ENCODE peak calls at places on chromosomes 7 and 10, in four cellular contexts. One of them, this sample, is unnamed.

GRCh38 chr10:102868976-102869289 is 337 bp upstream of the AS3MT start:
- DNase-seq in endothelial cell of umbilical vein: no peak
- DNase-seq in IMR-90: no peak
- DNase-seq in K562: no peak
- DNase-seq in this sample: no peak

GRCh38 chr7:75854233-75854632 is 24.6 kb upstream of the RHBDD2 start:
- DNase-seq in IMR-90: peak; percentile 49
- DNase-seq in K562: no peak
- DNase-seq in endothelial cell of umbilical vein: no peak
- DNase-seq in this sample: no peak

GRCh38 chr10:86708068-86708782 is 39.9 kb downstream of the LDB3 start:
- DNase-seq in endothelial cell of umbilical vein: no peak
- DNase-seq in K562: no peak
- DNase-seq in IMR-90: no peak
- DNase-seq in this sample: no peak

GRCh38 chr10:29266641-29267040 is 22.2 kb upstream of the LYZL1 start:
- DNase-seq in K562: peak; percentile 8
- DNase-seq in IMR-90: no peak
- DNase-seq in endothelial cell of umbilical vein: no peak
- DNase-seq in this sample: no peak

GRCh38 chr7:118264836-118265235 is 40.3 kb downstream of the ANKRD7 start:
- DNase-seq in IMR-90: no peak
- DNase-seq in K562: no peak
- DNase-seq in endothelial cell of umbilical vein: no peak
- DNase-seq in this sample: no peak

GRCh38 chr7:126791306-126791705 is 461.4 kb downstream of the GRM8 start:
- DNase-seq in K562: no peak
- DNase-seq in IMR-90: no peak
- DNase-seq in endothelial cell of umbilical vein: no peak
- DNase-seq in this sample: no peak

GRCh38 chr7:125563964-125564529 is 634.4 kb upstream of the POT1 start:
- DNase-seq in IMR-90: no peak
- DNase-seq in endothelial cell of umbilical vein: no peak
- DNase-seq in K562: peak; percentile 79
- DNase-seq in this sample: no peak

GRCh38 chr7:101620395-101620794 is 8.7 kb downstream of the MYL10 start:
- DNase-seq in K562: no peak
- DNase-seq in IMR-90: no peak
- DNase-seq in endothelial cell of umbilical vein: no peak
- DNase-seq in this sample: no peak

GRCh38 chr10:12434277-12434676 is 84.9 kb downstream of the CAMK1D start:
- DNase-seq in IMR-90: no peak
- DNase-seq in endothelial cell of umbilical vein: no peak
- DNase-seq in K562: no peak
- DNase-seq in this sample: no peak

GRCh38 chr10:119849031-119849789 is 23.4 kb downstream of the MCMBP start:
- DNase-seq in IMR-90: peak; percentile 76
- DNase-seq in K562: no peak
- DNase-seq in endothelial cell of umbilical vein: no peak
- DNase-seq in this sample: no peak

GRCh38 chr7:103025341-103025740 is 49.3 kb downstream of the FBXL13 start:
- DNase-seq in IMR-90: no peak
- DNase-seq in endothelial cell of umbilical vein: no peak
- DNase-seq in K562: peak; percentile 68
- DNase-seq in this sample: no peak

GRCh38 chr7:106165328-106165727 is 53.2 kb upstream of the SYPL1 start:
- DNase-seq in K562: no peak
- DNase-seq in endothelial cell of umbilical vein: no peak
- DNase-seq in IMR-90: peak; percentile 36
- DNase-seq in this sample: no peak

GRCh38 chr10:51629969-51630617 is 69.3 kb downstream of the CSTF2T start:
- DNase-seq in IMR-90: peak; percentile 75
- DNase-seq in endothelial cell of umbilical vein: no peak
- DNase-seq in K562: no peak
- DNase-seq in this sample: no peak

GRCh38 chr10:3668961-3669330 is 116.1 kb downstream of the KLF6 start:
- DNase-seq in K562: no peak
- DNase-seq in endothelial cell of umbilical vein: no peak
- DNase-seq in IMR-90: no peak
- DNase-seq in this sample: no peak
- H3K27ac ChIP-seq in K562: peak overlapping the region; percentile 66
- H3K27ac ChIP-seq in endothelial cell of umbilical vein: no peak overlapping the region
- H3K27ac ChIP-seq in IMR-90: no peak overlapping the region
- H3K27ac ChIP-seq in this sample: no peak overlapping the region

GRCh38 chr10:59173414-59173813 is 3.0 kb upstream of the PHYHIPL start:
- DNase-seq in K562: no peak
- DNase-seq in IMR-90: no peak
- DNase-seq in endothelial cell of umbilical vein: no peak
- DNase-seq in this sample: no peak
- TF ChIP-seq FOS in K562: no peak
- TF ChIP-seq FOS in IMR-90: no peak
- TF ChIP-seq FOS in endothelial cell of umbilical vein: no peak
- TF ChIP-seq FOS in this sample: no peak

GRCh38 chr7:55556492-55556891 is 15.8 kb downstream of the VOPP1 start:
- DNase-seq in K562: no peak
- DNase-seq in endothelial cell of umbilical vein: no peak
- DNase-seq in IMR-90: no peak
- DNase-seq in this sample: no peak

GRCh38 chr7:55557666-55558188 is 14.6 kb downstream of the VOPP1 start:
- DNase-seq in K562: peak; percentile 63
- DNase-seq in IMR-90: no peak
- DNase-seq in endothelial cell of umbilical vein: no peak
- DNase-seq in this sample: peak; percentile 85

GRCh38 chr7:55554055-55554454 is 18.2 kb downstream of the VOPP1 start:
- DNase-seq in K562: peak; percentile 45
- DNase-seq in endothelial cell of umbilical vein: peak; percentile 44
- DNase-seq in IMR-90: no peak
- DNase-seq in this sample: no peak

GRCh38 chr7:55555160-55555559 is 17.1 kb downstream of the VOPP1 start:
- DNase-seq in endothelial cell of umbilical vein: no peak
- DNase-seq in IMR-90: no peak
- DNase-seq in K562: no peak
- DNase-seq in this sample: no peak

DNA sequence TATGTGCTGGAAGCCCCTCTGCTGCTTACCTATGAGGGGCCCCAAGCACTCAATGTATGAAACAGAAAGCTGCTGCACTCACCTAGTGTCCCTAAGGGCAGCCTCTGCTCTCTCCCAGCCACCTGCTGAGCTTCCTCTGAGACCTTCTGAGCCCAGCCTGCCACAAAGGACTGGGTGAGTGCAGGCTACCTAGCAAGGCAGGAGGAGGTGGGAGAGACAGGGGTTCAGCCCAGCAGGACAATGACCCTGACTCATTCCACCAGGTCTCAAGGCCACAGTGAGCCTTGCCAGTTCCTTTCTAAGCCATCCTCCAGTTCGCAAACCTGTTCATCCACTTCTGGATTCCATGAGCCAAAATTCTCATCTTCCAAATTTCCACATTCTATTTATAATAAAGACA is 16.3 kb downstream of the VOPP1 start:
- DNase-seq in K562: no peak
- DNase-seq in endothelial cell of umbilical vein: no peak
- DNase-seq in IMR-90: no peak
- DNase-seq in this sample: no peak
- H3K27ac ChIP-seq in K562: no peak overlapping the region
- H3K27ac ChIP-seq in endothelial cell of umbilical vein: no peak overlapping the region
- H3K27ac ChIP-seq in IMR-90: no peak overlapping the region
- H3K27ac ChIP-seq in this sample: peak overlapping the region; percentile 57

GRCh38 chr10:76302936-76303656 is 871.7 kb downstream of the LRMDA start:
- DNase-seq in IMR-90: no peak
- DNase-seq in K562: no peak
- DNase-seq in endothelial cell of umbilical vein: peak; percentile 65
- DNase-seq in this sample: no peak
- TF ChIP-seq FOS in IMR-90: no peak
- TF ChIP-seq FOS in K562: no peak
- TF ChIP-seq FOS in endothelial cell of umbilical vein: no peak
- TF ChIP-seq FOS in this sample: no peak

GRCh38 chr10:77972148-77972547 is 45.6 kb upstream of the DLG5 start:
- DNase-seq in K562: peak; percentile 61
- DNase-seq in endothelial cell of umbilical vein: no peak
- DNase-seq in IMR-90: no peak
- DNase-seq in this sample: no peak

GRCh38 chr10:77969029-77969635 is 42.6 kb upstream of the DLG5 start:
- DNase-seq in K562: peak; percentile 43
- DNase-seq in endothelial cell of umbilical vein: no peak
- DNase-seq in IMR-90: no peak
- DNase-seq in this sample: no peak

GRCh38 chr10:77970869-77971803 is 44.6 kb upstream of the DLG5 start:
- DNase-seq in IMR-90: peak; percentile 98
- DNase-seq in K562: peak; percentile 91
- DNase-seq in endothelial cell of umbilical vein: peak; percentile 66
- DNase-seq in this sample: no peak

GRCh38 chr10:77973276-77973675 is 46.7 kb upstream of the DLG5 start:
- DNase-seq in K562: no peak
- DNase-seq in IMR-90: no peak
- DNase-seq in endothelial cell of umbilical vein: no peak
- DNase-seq in this sample: no peak

DNA sequence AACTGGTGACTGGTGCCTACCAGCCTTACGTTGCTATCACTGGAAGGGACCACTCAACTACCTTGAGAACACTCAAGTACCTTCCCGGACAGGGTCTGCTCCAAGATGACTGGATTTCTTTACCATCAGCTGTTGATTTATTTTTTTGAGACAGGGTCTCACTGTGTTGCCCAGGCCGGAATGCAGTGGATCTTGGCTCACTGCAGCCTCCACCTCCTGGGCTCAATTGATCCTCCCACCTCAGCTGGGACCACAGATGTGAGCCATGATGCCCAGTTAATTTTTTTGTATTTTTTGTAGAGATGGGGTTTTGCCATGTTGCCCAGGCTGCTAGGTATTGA is 45.2 kb upstream of the DLG5 start:
- DNase-seq in endothelial cell of umbilical vein: no peak
- DNase-seq in K562: no peak
- DNase-seq in IMR-90: no peak
- DNase-seq in this sample: no peak
- H3K27ac ChIP-seq in endothelial cell of umbilical vein: no peak overlapping the region
- H3K27ac ChIP-seq in K562: peak overlapping the region; percentile 96
- H3K27ac ChIP-seq in IMR-90: peak overlapping the region; percentile 91
- H3K27ac ChIP-seq in this sample: peak overlapping the region; percentile 30

DNA sequence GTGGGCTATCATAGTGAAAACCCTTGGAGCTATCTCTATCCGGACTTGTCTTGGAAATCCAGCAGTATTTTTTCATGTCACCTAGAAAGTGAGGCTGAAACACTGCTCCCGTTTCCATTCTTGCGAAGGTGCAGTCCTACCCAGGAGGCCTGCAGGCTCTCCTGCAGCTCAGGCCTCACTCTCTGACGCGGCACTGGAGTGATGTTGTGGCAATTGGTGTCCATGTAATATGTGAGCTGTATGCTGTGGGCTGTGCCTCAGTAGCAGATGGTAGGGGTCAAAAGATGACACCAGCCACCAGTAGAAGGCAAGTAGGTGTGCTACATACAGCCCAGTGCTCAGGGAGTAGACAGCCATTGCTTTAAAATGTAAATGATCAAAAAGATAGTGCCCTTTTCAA is 28.1 kb upstream of the ZNF680 start:
- DNase-seq in K562: no peak
- DNase-seq in endothelial cell of umbilical vein: no peak
- DNase-seq in IMR-90: no peak
- DNase-seq in this sample: no peak
- TF ChIP-seq FOS in K562: no peak
- TF ChIP-seq FOS in endothelial cell of umbilical vein: no peak
- TF ChIP-seq FOS in IMR-90: no peak
- TF ChIP-seq FOS in this sample: no peak